ENCODE peak calls at places on chromosomes 7 and 10, in five cellular contexts. T is IMR-90, N is H9, F is mesenchymal stem cell, K is H1. D is an unnamed sample.

GRCh38 chr10:75417522-75417927 is 13.9 kb upstream of the LRMDA start:
- DNase-seq in N (peak), T (no peak), F (no peak), K (peak), D (no peak)

GRCh38 chr10:1178506-1178905 is 122.3 kb downstream of the WDR37 start:
- DNase-seq in N (no peak), F (no peak), K (no peak), T (no peak), D (no peak)

GRCh38 chr10:71725998-71726672 is 6.6 kb upstream of the C10orf105 start:
- DNase-seq in F (peak), T (peak), K (no peak), N (peak), D (peak)

GRCh38 chr7:132225216-132226030 is 350.8 kb downstream of the PLXNA4 start:
- DNase-seq in N (no peak), K (no peak), F (no peak), T (no peak), D (no peak)

GRCh38 chr7:135644154-135644553 is 18.2 kb upstream of the STMP1 start:
- DNase-seq in K (no peak), N (no peak), T (peak), F (no peak), D (no peak)

GRCh38 chr10:118977864-118978263 is 51.6 kb upstream of the NANOS1 start:
- DNase-seq in K (no peak), F (no peak), N (peak), T (no peak), D (no peak)

GRCh38 chr7:141915565-141915964 is 634 bp upstream of the OR9A4 start:
- DNase-seq in K (no peak), N (no peak), T (no peak), F (no peak), D (no peak)

GRCh38 chr10:89861584-89862287 is 160.3 kb downstream of the KIF20B start:
- DNase-seq in N (no peak), T (peak), F (peak), K (no peak), D (no peak)

GRCh38 chr10:131938681-131939080 is 37.9 kb downstream of the PPP2R2D start:
- DNase-seq in K (no peak), T (no peak), F (no peak), N (no peak), D (no peak)

GRCh38 chr7:7850150-7850549 is 118.4 kb upstream of the GLCCI1 start:
- DNase-seq in K (no peak), T (no peak), F (no peak), N (no peak), D (no peak)

DNA sequence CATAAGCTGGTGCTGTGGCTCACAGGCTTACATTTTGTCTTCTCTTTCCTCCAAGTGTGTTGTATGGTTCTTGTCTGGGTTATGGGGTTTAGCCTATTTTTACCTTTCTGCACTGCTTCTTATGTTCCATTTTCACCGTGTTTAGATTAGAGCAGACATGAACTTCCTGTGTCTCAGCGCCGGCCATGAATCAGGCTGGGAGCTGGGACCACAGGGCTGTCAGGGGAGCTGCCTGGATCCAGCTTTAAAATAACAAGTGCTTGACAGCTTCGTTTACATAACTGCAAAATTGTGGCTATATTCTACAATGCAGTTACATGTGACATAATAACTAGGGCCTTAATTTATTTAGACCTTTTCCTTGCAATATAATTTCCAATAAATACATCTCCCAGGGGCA is 530.5 kb upstream of the FZD8 start:
- DNase-seq in T (peak), F (peak), N (no peak), K (no peak), D (no peak)
- H4K8ac ChIP-seq in T (peak), F (no peak), N (no peak), K (no peak), D (no peak)

GRCh38 chr7:154394804-154395203 is 342.6 kb downstream of the DPP6 start:
- DNase-seq in K (no peak), N (no peak), T (no peak), F (no peak), D (no peak)
- H2AFZ ChIP-seq in K (no peak), N (no peak), T (no peak), F (no peak), D (no peak)

DNA sequence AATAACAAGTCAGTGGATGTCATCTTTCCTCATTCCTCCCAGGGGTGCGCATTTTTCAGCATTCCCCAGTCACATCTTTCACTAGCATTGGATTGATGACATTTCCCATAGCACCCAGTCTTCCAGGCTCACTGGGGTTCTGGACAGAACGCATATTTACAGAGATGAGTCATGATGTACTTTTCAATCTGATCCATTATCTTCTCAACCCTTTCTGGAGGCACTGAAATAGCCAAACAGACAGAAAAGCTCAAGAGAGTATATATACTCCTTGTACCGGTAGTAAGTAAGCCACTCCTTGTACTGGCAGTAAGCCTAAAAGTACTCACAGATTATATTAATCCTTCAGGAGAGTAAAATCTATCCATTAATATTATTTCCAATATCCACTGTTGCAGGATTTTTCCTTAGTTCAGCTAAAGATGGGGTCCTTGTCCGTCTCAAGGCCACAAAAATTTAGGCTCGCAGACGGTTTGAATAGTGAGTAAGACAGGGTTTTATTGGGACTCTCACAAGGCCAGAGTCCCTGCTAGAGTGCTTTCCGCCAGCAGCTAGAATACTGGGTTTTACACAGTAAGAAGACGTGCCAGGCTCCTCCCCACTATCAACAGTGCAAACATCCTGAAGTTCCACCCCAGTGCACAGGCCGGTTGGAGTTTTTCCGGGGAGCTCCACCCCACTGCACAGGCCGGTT is 60.8 kb downstream of the MDH2 start:
- DNase-seq in F (peak), K (no peak), T (peak), N (no peak), D (no peak)
- H2BK120ac ChIP-seq in F (no peak), K (no peak), T (no peak), N (no peak), D (no peak)

DNA sequence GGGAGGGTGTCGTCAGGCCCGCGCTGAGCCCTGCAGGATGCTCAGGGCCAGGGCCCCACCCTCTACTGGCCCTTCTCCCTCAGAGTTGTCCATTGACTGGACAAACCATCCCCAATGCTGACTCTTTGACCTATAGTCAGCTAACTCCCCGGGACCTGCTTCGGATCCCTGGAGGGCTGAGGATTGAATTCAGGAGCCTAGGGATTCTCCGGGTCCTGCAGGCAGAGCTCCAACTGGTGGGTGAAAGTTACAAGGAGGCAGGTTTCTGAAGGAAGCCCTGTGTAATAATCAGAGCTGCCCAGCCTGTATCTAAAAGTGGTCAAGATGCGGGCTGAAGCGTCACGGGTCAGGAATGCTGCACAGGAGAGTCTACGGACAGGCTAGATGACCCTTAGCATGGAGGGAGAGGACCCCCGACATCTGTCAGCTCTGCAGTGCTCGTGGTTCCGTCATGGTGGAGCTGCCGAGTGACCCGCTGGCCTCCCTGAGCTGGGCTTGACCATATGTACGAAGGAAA is 602 bp upstream of the CALHM2 start:
- DNase-seq in K (no peak), N (no peak), F (no peak), T (no peak), D (no peak)
- H4K8ac ChIP-seq in K (no peak), N (no peak), F (peak), T (peak), D (no peak)

GRCh38 chr7:80286611-80287010 is 152.0 kb downstream of the GNAI1 start:
- DNase-seq in N (no peak), F (no peak), T (no peak), K (no peak), D (no peak)
- H2AFZ ChIP-seq in N (no peak), F (no peak), T (no peak), K (no peak), D (no peak)

GRCh38 chr7:107953265-107953923 is 49.6 kb downstream of the LAMB1 start:
- DNase-seq in F (no peak), N (no peak), T (no peak), K (no peak), D (no peak)
- H2BK120ac ChIP-seq in F (no peak), N (no peak), T (peak), K (no peak), D (no peak)

GRCh38 chr7:151226560-151226874 is 488 bp downstream of the ABCF2 start:
- DNase-seq in T (no peak), N (no peak), K (no peak), F (no peak), D (no peak)
- H4K8ac ChIP-seq in T (peak), N (no peak), K (no peak), F (no peak), D (no peak)

DNA sequence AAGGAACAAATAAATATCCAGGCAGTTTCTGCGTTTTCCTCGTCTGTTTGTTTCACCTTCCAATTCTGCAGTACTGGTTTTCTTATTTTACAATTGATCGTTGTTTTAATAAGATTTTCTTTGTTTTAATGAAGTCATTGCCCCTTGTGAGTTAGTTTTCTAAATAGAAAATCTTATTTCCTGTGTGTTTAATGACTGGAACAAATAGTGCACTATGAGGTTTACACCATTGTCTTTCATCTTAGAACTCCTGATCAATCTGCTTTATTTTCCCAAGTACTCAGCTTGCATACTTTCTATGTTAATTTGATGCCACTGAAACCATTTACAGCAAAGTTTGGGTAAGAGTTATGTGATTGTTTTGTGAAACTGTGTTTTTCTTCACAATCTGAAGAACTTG is 1.3 kb downstream of the PLEKHA1 start:
- DNase-seq in K (no peak), F (no peak), T (no peak), N (no peak), D (no peak)
- H2AFZ ChIP-seq in K (no peak), F (no peak), T (peak), N (no peak), D (peak)